ENCODE peak calls at places on chromosomes 7 and 10, in nine cellular contexts. E, B, N, Y, M, G, C, A and S are unnamed samples.

GRCh38 chr10:91197044-91197651 is 23.3 kb upstream of the PCGF5 start:
- DNase-seq in E (no peak), B (peak), N (no peak), Y (no peak), M (peak), G (no peak), C (no peak), A (no peak), S (no peak)

GRCh38 chr7:80552304-80552703 is 40.4 kb upstream of the GNAT3 start:
- DNase-seq in E (no peak), B (no peak), N (no peak), Y (peak), M (no peak), G (no peak), C (no peak), A (peak), S (no peak)

GRCh38 chr7:13908667-13909382 is 80.6 kb downstream of the ETV1 start:
- DNase-seq in E (no peak), B (no peak), N (no peak), Y (peak), M (no peak), G (no peak), C (no peak), A (no peak), S (no peak)

GRCh38 chr7:132276252-132276651 is 300.0 kb downstream of the PLXNA4 start:
- DNase-seq in E (no peak), B (no peak), N (no peak), Y (peak), M (no peak), G (no peak), C (no peak), A (no peak), S (no peak)

GRCh38 chr10:2942937-2943336 is 124.4 kb upstream of the PFKP start:
- DNase-seq in E (no peak), B (no peak), N (no peak), Y (no peak), M (no peak), G (no peak), C (no peak), A (no peak), S (no peak)

GRCh38 chr7:93148135-93148534 is at the start of gene SAMD9L:
- DNase-seq in E (no peak), B (no peak), N (no peak), Y (no peak), M (no peak), G (peak), C (peak), A (no peak), S (no peak)

GRCh38 chr7:63071920-63072319 is 926.7 kb upstream of the ZNF722 start:
- DNase-seq in E (no peak), B (no peak), N (no peak), Y (no peak), M (no peak), G (no peak), C (no peak), A (no peak), S (no peak)

GRCh38 chr7:5428470-5429252 is 5.0 kb upstream of the TNRC18 start:
- DNase-seq in E (peak), B (no peak), N (no peak), Y (peak), M (peak), G (peak), C (no peak), A (peak), S (no peak)

GRCh38 chr7:19020711-19021110 is 96.7 kb downstream of the TWIST1 start:
- DNase-seq in E (no peak), B (no peak), N (peak), Y (no peak), M (no peak), G (no peak), C (no peak), A (no peak), S (no peak)

GRCh38 chr10:17244712-17245365 is 16.8 kb downstream of the VIM start:
- DNase-seq in E (no peak), B (no peak), N (no peak), Y (no peak), M (no peak), G (no peak), C (no peak), A (no peak), S (no peak)

GRCh38 chr10:24418532-24418931 is 209.6 kb downstream of the KIAA1217 start:
- DNase-seq in E (no peak), B (no peak), N (no peak), Y (peak), M (no peak), G (no peak), C (no peak), A (no peak), S (no peak)

GRCh38 chr10:87864497-87865059 is 1.2 kb downstream of the PTEN start:
- DNase-seq in E (no peak), B (no peak), N (no peak), Y (peak), M (no peak), G (no peak), C (peak), A (no peak), S (no peak)

GRCh38 chr10:83764681-83765080 is 374.6 kb upstream of the GHITM start:
- DNase-seq in E (no peak), B (no peak), N (no peak), Y (no peak), M (no peak), G (no peak), C (no peak), A (peak), S (no peak)

GRCh38 chr7:107068156-107068555 is 23.7 kb downstream of the PRKAR2B start:
- DNase-seq in E (no peak), B (no peak), N (no peak), Y (no peak), M (no peak), G (no peak), C (peak), A (no peak), S (no peak)

GRCh38 chr10:73953665-73954064 is 42.7 kb downstream of the PLAU start:
- DNase-seq in E (peak), B (no peak), N (no peak), Y (no peak), M (no peak), G (peak), C (no peak), A (peak), S (no peak)

GRCh38 chr10:117965984-117966383 is 80.8 kb downstream of the RAB11FIP2 start:
- DNase-seq in E (no peak), B (no peak), N (no peak), Y (no peak), M (no peak), G (no peak), C (no peak), A (no peak), S (no peak)

GRCh38 chr7:2438181-2438580 is 34.8 kb downstream of the CHST12 start:
- DNase-seq in E (no peak), B (no peak), N (no peak), Y (no peak), M (peak), G (no peak), C (no peak), A (no peak), S (no peak)

GRCh38 chr10:17782921-17783665 is 26.1 kb upstream of the MRC1 start:
- DNase-seq in E (no peak), B (no peak), N (no peak), Y (no peak), M (peak), G (no peak), C (no peak), A (no peak), S (no peak)

GRCh38 chr10:50395279-50395678 is 144.0 kb upstream of the ASAH2 start:
- DNase-seq in E (peak), B (no peak), N (no peak), Y (peak), M (peak), G (peak), C (no peak), A (peak), S (no peak)

GRCh38 chr7:24769863-24770262 is 12.6 kb upstream of the GSDME start:
- DNase-seq in E (no peak), B (no peak), N (no peak), Y (no peak), M (no peak), G (no peak), C (no peak), A (no peak), S (no peak)

GRCh38 chr10:108684431-108684830 is 1238.9 kb downstream of the XPNPEP1 start:
- DNase-seq in E (no peak), B (no peak), N (no peak), Y (no peak), M (no peak), G (no peak), C (no peak), A (no peak), S (no peak)

GRCh38 chr7:100683659-100684533 is 10.2 kb downstream of the GIGYF1 start:
- DNase-seq in E (no peak), B (peak), N (no peak), Y (no peak), M (no peak), G (no peak), C (no peak), A (no peak), S (no peak)

GRCh38 chr7:48350515-48350914 is 179.3 kb downstream of the ABCA13 start:
- DNase-seq in E (no peak), B (no peak), N (no peak), Y (no peak), M (no peak), G (peak), C (no peak), A (no peak), S (no peak)

GRCh38 chr7:37510043-37510634 is 61.5 kb upstream of the ELMO1 start:
- DNase-seq in E (no peak), B (no peak), N (no peak), Y (peak), M (no peak), G (peak), C (peak), A (no peak), S (no peak)

GRCh38 chr10:95544783-95545500 is 16.2 kb downstream of the SORBS1 start:
- DNase-seq in E (no peak), B (no peak), N (no peak), Y (no peak), M (peak), G (no peak), C (no peak), A (no peak), S (no peak)
- TF ChIP-seq CTCF in E (no peak), B (no peak), N (no peak), Y (no peak), M (no peak), G (no peak), C (no peak), A (no peak), S (no peak)

GRCh38 chr10:102247724-102248123 is 2.4 kb downstream of the GBF1 start:
- DNase-seq in E (no peak), B (no peak), N (no peak), Y (no peak), M (no peak), G (no peak), C (no peak), A (no peak), S (no peak)
- H3K4me3 ChIP-seq in E (no peak), B (no peak), N (peak), Y (no peak), M (peak), G (no peak), C (peak), A (no peak), S (peak)

DNA sequence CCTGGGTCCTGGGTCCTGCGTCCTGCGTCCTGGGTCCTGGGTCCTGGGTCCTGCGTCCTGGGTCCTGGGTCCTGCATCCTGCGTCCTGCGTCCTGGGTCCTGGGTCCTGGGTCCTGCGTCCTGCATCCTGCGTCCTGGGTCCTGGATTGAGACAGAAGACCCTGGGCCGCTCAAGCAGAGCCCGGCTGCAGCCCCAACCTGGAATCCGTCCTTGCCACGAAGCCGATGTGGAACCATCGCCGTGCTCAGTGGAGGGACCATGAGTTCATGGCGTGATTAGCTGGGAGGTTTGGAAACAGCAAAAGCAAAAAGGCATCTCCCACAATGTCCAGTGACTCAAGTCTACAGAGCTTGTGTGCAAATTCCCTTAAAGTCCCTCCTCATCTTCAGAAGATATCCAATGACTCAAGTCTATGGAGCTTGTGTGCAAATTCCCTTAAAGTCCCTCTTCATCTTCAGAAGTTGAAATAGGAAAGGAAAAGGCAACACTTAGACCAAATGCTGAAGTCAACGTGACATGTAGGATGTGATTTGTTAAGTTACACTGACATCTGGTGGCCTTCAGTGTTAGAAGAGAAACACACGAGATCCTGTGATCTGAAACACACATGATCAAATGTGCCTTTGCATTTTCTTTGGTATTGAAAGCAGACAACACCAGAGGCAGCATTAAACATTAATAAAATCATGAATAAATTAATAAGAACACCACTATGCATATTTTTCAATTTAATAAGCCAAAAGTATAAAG is 179.9 kb downstream of the PTPRN2 start:
- DNase-seq in E (no peak), B (no peak), N (no peak), Y (peak), M (no peak), G (peak), C (peak), A (no peak), S (no peak)
- TF ChIP-seq CTCF in E (peak), B (peak), N (peak), Y (peak), M (no peak), G (peak), C (peak), A (no peak), S (peak)

GRCh38 chr10:28202941-28203352 is 99.9 kb downstream of the MPP7 start:
- DNase-seq in E (peak), B (no peak), N (no peak), Y (no peak), M (peak), G (no peak), C (no peak), A (peak), S (no peak)
- H3K4me3 ChIP-seq in E (no peak), B (no peak), N (no peak), Y (no peak), M (no peak), G (no peak), C (no peak), A (no peak), S (no peak)

GRCh38 chr10:119818889-119819270 is 53.8 kb downstream of the MCMBP start:
- DNase-seq in E (no peak), B (no peak), N (no peak), Y (no peak), M (no peak), G (no peak), C (no peak), A (no peak), S (no peak)

GRCh38 chr10:119812684-119813083 is 60.0 kb downstream of the MCMBP start:
- DNase-seq in E (no peak), B (no peak), N (no peak), Y (no peak), M (no peak), G (no peak), C (no peak), A (no peak), S (no peak)

GRCh38 chr10:119815671-119816070 is 57.0 kb downstream of the MCMBP start:
- DNase-seq in E (no peak), B (no peak), N (no peak), Y (no peak), M (no peak), G (no peak), C (no peak), A (no peak), S (no peak)

GRCh38 chr10:119821172-119821571 is 51.5 kb downstream of the MCMBP start:
- DNase-seq in E (no peak), B (no peak), N (no peak), Y (no peak), M (no peak), G (no peak), C (no peak), A (no peak), S (no peak)

DNA sequence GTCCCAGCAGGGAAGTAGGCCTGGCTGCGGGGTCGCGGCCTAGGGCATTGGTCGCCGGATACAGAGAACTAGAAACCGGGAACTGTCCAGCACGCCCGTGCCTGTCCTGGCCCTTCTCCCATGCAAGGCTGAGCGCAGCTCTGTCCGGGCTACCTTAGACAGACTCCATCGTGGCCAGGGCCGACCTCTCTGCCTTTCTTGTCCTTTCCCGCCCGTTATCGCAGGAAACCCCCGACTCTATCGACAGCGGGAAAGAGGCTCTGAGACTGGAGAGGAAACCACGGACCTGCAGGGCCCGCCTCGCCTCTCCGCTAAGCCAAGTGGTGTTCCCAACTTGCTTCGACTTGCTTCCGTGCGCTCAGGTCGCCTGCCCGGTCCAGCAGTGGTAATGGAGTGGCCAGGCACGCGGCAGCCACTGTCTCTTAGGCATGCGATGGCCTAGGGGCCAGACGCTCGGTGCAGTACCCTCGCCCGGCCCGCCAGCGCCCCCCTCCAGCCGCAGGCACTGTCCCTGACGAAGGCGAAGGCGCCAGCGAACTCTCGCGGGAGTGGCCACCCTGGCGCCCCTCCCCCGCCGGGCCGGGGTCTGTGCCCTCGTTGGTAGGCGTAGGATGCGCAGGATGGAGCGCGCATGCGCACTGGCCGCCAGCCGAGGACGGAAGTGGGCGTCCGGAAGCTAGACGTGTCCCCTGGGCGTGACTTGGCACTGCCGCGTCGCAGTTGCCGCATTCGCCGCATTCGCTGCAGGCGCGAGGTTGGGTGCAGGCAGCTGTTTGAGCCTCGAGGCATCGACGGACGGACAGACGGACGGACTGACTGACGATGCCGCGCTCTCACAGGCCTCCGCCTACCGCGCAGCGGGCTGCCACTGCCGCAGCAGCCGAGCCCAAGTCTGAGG is 54.4 kb downstream of the MCMBP start:
- DNase-seq in E (peak), B (peak), N (no peak), Y (no peak), M (peak), G (no peak), C (no peak), A (no peak), S (no peak)
- TF ChIP-seq CTCF in E (no peak), B (no peak), N (no peak), Y (no peak), M (no peak), G (no peak), C (no peak), A (peak), S (no peak)

DNA sequence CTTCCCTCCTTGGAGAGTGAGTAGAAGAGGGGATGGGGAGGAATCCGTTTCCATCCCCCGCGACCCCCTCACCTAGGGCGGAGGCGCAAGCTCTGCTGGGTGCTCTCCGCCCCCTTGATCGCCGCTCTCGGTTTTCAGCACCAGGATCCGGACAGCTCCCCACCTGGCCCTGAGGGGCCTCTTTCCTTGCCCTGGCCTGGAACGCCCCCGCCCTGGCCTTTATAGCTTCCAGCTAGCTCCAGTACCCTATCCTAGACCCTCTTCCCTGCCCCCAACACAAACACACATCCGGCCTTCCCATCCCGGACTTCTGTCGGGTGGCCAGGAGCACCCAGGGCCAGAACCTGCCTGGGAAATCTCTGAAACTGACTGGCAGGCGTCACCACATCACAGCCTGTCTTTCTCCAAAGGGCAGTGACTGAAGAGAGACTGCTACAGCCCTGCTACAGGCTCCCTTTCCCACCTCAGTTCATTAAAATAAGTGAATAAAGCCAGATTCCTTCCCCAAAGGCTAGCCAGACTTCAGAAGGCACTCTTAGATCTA is 72.3 kb upstream of the LEP start:
- DNase-seq in E (no peak), B (peak), N (no peak), Y (peak), M (no peak), G (no peak), C (no peak), A (no peak), S (no peak)
- H3K4me3 ChIP-seq in E (no peak), B (peak), N (no peak), Y (no peak), M (no peak), G (no peak), C (no peak), A (no peak), S (no peak)

GRCh38 chr7:64180989-64181388 is 26.0 kb upstream of the ZNF735 start:
- DNase-seq in E (no peak), B (no peak), N (no peak), Y (no peak), M (no peak), G (peak), C (peak), A (no peak), S (no peak)
- TF ChIP-seq CTCF in E (peak), B (no peak), N (peak), Y (peak), M (no peak), G (no peak), C (peak), A (peak), S (peak)